ENCODE peak calls at places on chromosomes 13 and 19, in seven cellular contexts. One of them, this sample, is unnamed.

GRCh38 chr19:3065675-3066357 is 3.5 kb upstream of the TLE5 start:
- DNase-seq in IMR-90: no peak
- DNase-seq in GM13977: peak; percentile 85
- DNase-seq in Calu3: no peak
- DNase-seq in A549: no peak
- DNase-seq in AG04449: no peak
- DNase-seq in hepatocyte: peak; percentile 70
- DNase-seq in this sample: peak; percentile 84

GRCh38 chr13:46165485-46166220 is 16.3 kb downstream of the LCP1 start:
- DNase-seq in IMR-90: no peak
- DNase-seq in GM13977: peak; percentile 67
- DNase-seq in Calu3: no peak
- DNase-seq in A549: no peak
- DNase-seq in AG04449: no peak
- DNase-seq in hepatocyte: no peak
- DNase-seq in this sample: no peak

GRCh38 chr19:19034204-19034624 is 811 bp downstream of the ARMC6 start:
- DNase-seq in IMR-90: peak; percentile 44
- DNase-seq in GM13977: peak; percentile 84
- DNase-seq in Calu3: peak; percentile 69
- DNase-seq in A549: peak; percentile 86
- DNase-seq in AG04449: no peak
- DNase-seq in hepatocyte: peak; percentile 85
- DNase-seq in this sample: peak; percentile 76

GRCh38 chr19:48636859-48637448 is at the start of gene DBP:
- DNase-seq in IMR-90: no peak
- DNase-seq in GM13977: no peak
- DNase-seq in Calu3: peak; percentile 54
- DNase-seq in A549: peak; percentile 79
- DNase-seq in AG04449: no peak
- DNase-seq in hepatocyte: peak; percentile 67
- DNase-seq in this sample: no peak

GRCh38 chr19:54379187-54379678 is 14.5 kb upstream of the LAIR1 start:
- DNase-seq in IMR-90: no peak
- DNase-seq in GM13977: no peak
- DNase-seq in Calu3: no peak
- DNase-seq in A549: no peak
- DNase-seq in AG04449: no peak
- DNase-seq in hepatocyte: no peak
- DNase-seq in this sample: no peak

GRCh38 chr13:42720116-42720857 is 61.1 kb upstream of the FAM216B start:
- DNase-seq in IMR-90: peak; percentile 99
- DNase-seq in GM13977: no peak
- DNase-seq in Calu3: peak; percentile 49
- DNase-seq in A549: peak; percentile 66
- DNase-seq in AG04449: peak; percentile 94
- DNase-seq in hepatocyte: peak; percentile 86
- DNase-seq in this sample: no peak

GRCh38 chr13:53775807-53776206 is 747.2 kb downstream of the OLFM4 start:
- DNase-seq in IMR-90: no peak
- DNase-seq in GM13977: no peak
- DNase-seq in Calu3: no peak
- DNase-seq in A549: no peak
- DNase-seq in AG04449: no peak
- DNase-seq in hepatocyte: no peak
- DNase-seq in this sample: no peak

GRCh38 chr13:30431269-30431950 is 9.1 kb downstream of the UBE2L5 start:
- DNase-seq in IMR-90: peak; percentile 8
- DNase-seq in GM13977: no peak
- DNase-seq in Calu3: peak; percentile 38
- DNase-seq in A549: peak; percentile 18
- DNase-seq in AG04449: no peak
- DNase-seq in hepatocyte: peak; percentile 46
- DNase-seq in this sample: no peak

GRCh38 chr19:39590265-39590664 is 12.1 kb upstream of the LGALS13 start:
- DNase-seq in IMR-90: peak; percentile 5
- DNase-seq in GM13977: no peak
- DNase-seq in Calu3: no peak
- DNase-seq in A549: no peak
- DNase-seq in AG04449: no peak
- DNase-seq in hepatocyte: peak; percentile 5
- DNase-seq in this sample: peak; percentile 29

GRCh38 chr13:29849731-29850212 is 645 bp downstream of the UBL3 start:
- DNase-seq in IMR-90: peak; percentile 71
- DNase-seq in GM13977: peak; percentile 41
- DNase-seq in Calu3: peak; percentile 51
- DNase-seq in A549: peak; percentile 32
- DNase-seq in AG04449: no peak
- DNase-seq in hepatocyte: peak; percentile 82
- DNase-seq in this sample: peak; percentile 71

GRCh38 chr19:35347171-35347929 is at the start of gene FFAR1:
- DNase-seq in IMR-90: no peak
- DNase-seq in GM13977: peak; percentile 84
- DNase-seq in Calu3: no peak
- DNase-seq in A549: no peak
- DNase-seq in AG04449: no peak
- DNase-seq in hepatocyte: no peak
- DNase-seq in this sample: no peak

GRCh38 chr13:46893820-46894533 is 2.9 kb downstream of the HTR2A start:
- DNase-seq in IMR-90: peak; percentile 17
- DNase-seq in GM13977: peak; percentile 82
- DNase-seq in Calu3: peak; percentile 68
- DNase-seq in A549: peak; percentile 31
- DNase-seq in AG04449: no peak
- DNase-seq in hepatocyte: peak; percentile 87
- DNase-seq in this sample: peak; percentile 42

GRCh38 chr13:57633950-57634828 is 2.6 kb downstream of the PCDH17 start:
- DNase-seq in IMR-90: no peak
- DNase-seq in GM13977: no peak
- DNase-seq in Calu3: no peak
- DNase-seq in A549: no peak
- DNase-seq in AG04449: no peak
- DNase-seq in hepatocyte: peak; percentile 17
- DNase-seq in this sample: no peak

GRCh38 chr19:38213911-38214625 is 10.0 kb downstream of the DPF1 start:
- DNase-seq in IMR-90: peak; percentile 61
- DNase-seq in GM13977: peak; percentile 70
- DNase-seq in Calu3: peak; percentile 57
- DNase-seq in A549: no peak
- DNase-seq in AG04449: no peak
- DNase-seq in hepatocyte: no peak
- DNase-seq in this sample: peak; percentile 72

GRCh38 chr19:19421326-19421725 is 15.9 kb downstream of the GATAD2A start:
- DNase-seq in IMR-90: no peak
- DNase-seq in GM13977: no peak
- DNase-seq in Calu3: no peak
- DNase-seq in A549: no peak
- DNase-seq in AG04449: no peak
- DNase-seq in hepatocyte: no peak
- DNase-seq in this sample: no peak

GRCh38 chr13:36516225-36516624 is 83.9 kb downstream of the CCNA1 start:
- DNase-seq in IMR-90: no peak
- DNase-seq in GM13977: no peak
- DNase-seq in Calu3: no peak
- DNase-seq in A549: no peak
- DNase-seq in AG04449: no peak
- DNase-seq in hepatocyte: no peak
- DNase-seq in this sample: no peak

GRCh38 chr19:12750851-12751250 is 740 bp upstream of the BEST2 start:
- DNase-seq in IMR-90: peak; percentile 8
- DNase-seq in GM13977: no peak
- DNase-seq in Calu3: no peak
- DNase-seq in A549: no peak
- DNase-seq in AG04449: no peak
- DNase-seq in hepatocyte: no peak
- DNase-seq in this sample: no peak

GRCh38 chr13:105462098-105462497 is 1073.4 kb downstream of the EFNB2 start:
- DNase-seq in IMR-90: no peak
- DNase-seq in GM13977: no peak
- DNase-seq in Calu3: no peak
- DNase-seq in A549: no peak
- DNase-seq in AG04449: no peak
- DNase-seq in hepatocyte: no peak
- DNase-seq in this sample: no peak

GRCh38 chr19:19710506-19710905 is 22.4 kb downstream of the ZNF14 start:
- DNase-seq in IMR-90: no peak
- DNase-seq in GM13977: no peak
- DNase-seq in Calu3: no peak
- DNase-seq in A549: no peak
- DNase-seq in AG04449: no peak
- DNase-seq in hepatocyte: no peak
- DNase-seq in this sample: no peak

GRCh38 chr13:40401911-40402776 is 264.3 kb downstream of the FOXO1 start:
- DNase-seq in IMR-90: peak; percentile 92
- DNase-seq in GM13977: peak; percentile 56
- DNase-seq in Calu3: peak; percentile 81
- DNase-seq in A549: peak; percentile 62
- DNase-seq in AG04449: peak; percentile 72
- DNase-seq in hepatocyte: peak; percentile 88
- DNase-seq in this sample: peak; percentile 99

GRCh38 chr13:38898481-38898880 is 92.2 kb downstream of the STOML3 start:
- DNase-seq in IMR-90: no peak
- DNase-seq in GM13977: no peak
- DNase-seq in Calu3: no peak
- DNase-seq in A549: no peak
- DNase-seq in AG04449: no peak
- DNase-seq in hepatocyte: no peak
- DNase-seq in this sample: no peak

GRCh38 chr13:43273362-43273761 is 250.0 kb downstream of the DNAJC15 start:
- DNase-seq in IMR-90: peak; percentile 59
- DNase-seq in GM13977: no peak
- DNase-seq in Calu3: no peak
- DNase-seq in A549: no peak
- DNase-seq in AG04449: no peak
- DNase-seq in hepatocyte: no peak
- DNase-seq in this sample: peak; percentile 62

GRCh38 chr19:48135411-48135810 is 24.8 kb upstream of the PLA2G4C start:
- DNase-seq in IMR-90: no peak
- DNase-seq in GM13977: no peak
- DNase-seq in Calu3: peak; percentile 30
- DNase-seq in A549: peak; percentile 57
- DNase-seq in AG04449: no peak
- DNase-seq in hepatocyte: peak; percentile 23
- DNase-seq in this sample: peak; percentile 36

GRCh38 chr13:97423300-97424045 is 10.5 kb upstream of the RAP2A start:
- DNase-seq in IMR-90: no peak
- DNase-seq in GM13977: no peak
- DNase-seq in Calu3: no peak
- DNase-seq in A549: no peak
- DNase-seq in AG04449: no peak
- DNase-seq in hepatocyte: no peak
- DNase-seq in this sample: no peak

GRCh38 chr13:102317593-102317992 is 84.3 kb downstream of the FGF14 start:
- DNase-seq in IMR-90: peak; percentile 8
- DNase-seq in GM13977: no peak
- DNase-seq in Calu3: no peak
- DNase-seq in A549: no peak
- DNase-seq in AG04449: no peak
- DNase-seq in hepatocyte: peak; percentile 6
- DNase-seq in this sample: no peak

GRCh38 chr13:73722120-73722519 is 412.1 kb downstream of the KLF12 start:
- DNase-seq in IMR-90: peak; percentile 77
- DNase-seq in GM13977: peak; percentile 39
- DNase-seq in Calu3: no peak
- DNase-seq in A549: no peak
- DNase-seq in AG04449: no peak
- DNase-seq in hepatocyte: peak; percentile 38
- DNase-seq in this sample: peak; percentile 50

GRCh38 chr13:36313047-36313969 is 15.7 kb upstream of the CCDC169 start:
- DNase-seq in IMR-90: peak; percentile 18
- DNase-seq in GM13977: no peak
- DNase-seq in Calu3: no peak
- DNase-seq in A549: no peak
- DNase-seq in AG04449: no peak
- DNase-seq in hepatocyte: no peak
- DNase-seq in this sample: no peak

GRCh38 chr19:17311455-17312248 is 2.3 kb downstream of the DDA1 start:
- DNase-seq in IMR-90: peak; percentile 79
- DNase-seq in GM13977: no peak
- DNase-seq in Calu3: peak; percentile 67
- DNase-seq in A549: peak; percentile 73
- DNase-seq in AG04449: no peak
- DNase-seq in hepatocyte: peak; percentile 74
- DNase-seq in this sample: no peak

GRCh38 chr19:3514930-3515329 is 8.8 kb downstream of the FZR1 start:
- DNase-seq in IMR-90: peak; percentile 56
- DNase-seq in GM13977: no peak
- DNase-seq in Calu3: no peak
- DNase-seq in A549: no peak
- DNase-seq in AG04449: no peak
- DNase-seq in hepatocyte: no peak
- DNase-seq in this sample: no peak

GRCh38 chr13:101267656-101268055 is 148.7 kb downstream of the NALCN start:
- DNase-seq in IMR-90: no peak
- DNase-seq in GM13977: no peak
- DNase-seq in Calu3: no peak
- DNase-seq in A549: no peak
- DNase-seq in AG04449: no peak
- DNase-seq in hepatocyte: no peak
- DNase-seq in this sample: no peak

GRCh38 chr19:18764591-18765051 is 26.5 kb downstream of the COMP start:
- DNase-seq in IMR-90: no peak
- DNase-seq in GM13977: no peak
- DNase-seq in Calu3: no peak
- DNase-seq in A549: no peak
- DNase-seq in AG04449: no peak
- DNase-seq in hepatocyte: no peak
- DNase-seq in this sample: peak; percentile 54

GRCh38 chr19:10565028-10565566 is 713 bp downstream of the KRI1 start:
- DNase-seq in IMR-90: peak; percentile 21
- DNase-seq in GM13977: peak; percentile 84
- DNase-seq in Calu3: peak; percentile 29
- DNase-seq in A549: peak; percentile 67
- DNase-seq in AG04449: no peak
- DNase-seq in hepatocyte: peak; percentile 67
- DNase-seq in this sample: peak; percentile 47

This sample was measured in SJCRH30.